ENCODE peak calls at places on chromosomes 12 and 14, in eight cellular contexts. G is activated T-cell treated with anti-CD3 and anti-CD28 coated beads for 1 hour; Y is stimulated activated CD4-positive, alpha-beta T cell treated with anti-CD3 and anti-CD28 coated beads, Interleukin-2, amount 100 ng/mL, for 24 hours; B is NCI-H524; O is HEK293T; W is EH; E is pons; J is CD8-positive, alpha-beta T cell. M is an unnamed sample.

GRCh38 chr14:75379930-75380270 is 47.9 kb upstream of the JDP2 start:
- DNase-seq in B (no peak), G (no peak), W (no peak), Y (no peak), O (no peak), E (no peak), J (no peak), M (no peak)

GRCh38 chr14:76203086-76204001 is 51.6 kb downstream of the GPATCH2L start:
- DNase-seq in E (peak; percentile 22), O (no peak), B (no peak), W (peak; percentile 90), G (no peak), Y (no peak), J (no peak), M (no peak)

GRCh38 chr14:50318031-50318626 is 6.0 kb downstream of the DMAC2L start:
- DNase-seq in J (no peak), B (peak; percentile 65), Y (no peak), O (no peak), E (peak; percentile 76), W (peak; percentile 57), G (no peak), M (peak; percentile 71)

GRCh38 chr14:95466506-95466905 is 49.9 kb downstream of the SYNE3 start:
- DNase-seq in Y (no peak), W (no peak), E (no peak), G (no peak), J (no peak), O (no peak), B (no peak), M (peak; percentile 67)

GRCh38 chr12:39813776-39814175 is 194.2 kb upstream of the ABCD2 start:
- DNase-seq in E (no peak), G (no peak), J (no peak), B (no peak), O (no peak), Y (no peak), W (no peak), M (no peak)

GRCh38 chr14:96267916-96268315 is 11.9 kb downstream of the BDKRB1 start:
- DNase-seq in J (no peak), G (no peak), E (no peak), Y (no peak), B (no peak), W (peak; percentile 52), O (no peak), M (no peak)

GRCh38 chr14:97575677-97576076 is 778.5 kb downstream of the VRK1 start:
- DNase-seq in O (no peak), J (no peak), Y (no peak), B (no peak), W (no peak), E (no peak), G (no peak), M (no peak)

GRCh38 chr14:104509673-104510072 is 69.9 kb upstream of the C14orf180 start:
- DNase-seq in E (no peak), J (no peak), W (no peak), O (no peak), Y (no peak), G (no peak), B (peak; percentile 69), M (no peak)

GRCh38 chr12:6355491-6356373 is 13.9 kb upstream of the TNFRSF1A start:
- DNase-seq in E (no peak), B (no peak), G (no peak), W (no peak), O (no peak), J (no peak), Y (no peak), M (no peak)